ENCODE peak calls at places on chromosomes 1 and 21, in seven cellular contexts. G, E, Y, F, Q, I and M are unnamed samples.
A peak's percentile ranks its signal among the peaks of the same experiment; 100 is the strongest.

GRCh38 chr1:192627901-192628300 is 8.0 kb upstream of the RGS13 start:
- DNase-seq in I (no peak), Q (no peak), G (no peak), E (no peak), Y (no peak), F (no peak), M (no peak)

GRCh38 chr1:204408074-204408507 is 3.5 kb downstream of the PPP1R15B start:
- DNase-seq in Q (no peak), E (peak; percentile 73), Y (peak; percentile 54), I (peak; percentile 45), F (peak; percentile 87), G (no peak), M (no peak)

GRCh38 chr1:233412812-233413211 is 85.3 kb downstream of the MAP3K21 start:
- DNase-seq in I (no peak), Y (no peak), F (no peak), Q (no peak), E (no peak), G (no peak), M (no peak)

GRCh38 chr1:91651671-91652071 is 151.0 kb downstream of the CDC7 start:
- DNase-seq in I (peak; percentile 40), E (no peak), Q (peak; percentile 57), F (peak; percentile 42), Y (peak; percentile 46), G (no peak), M (no peak)

GRCh38 chr21:41529769-41530168 is 21.8 kb upstream of the TMPRSS2 start:
- DNase-seq in F (no peak), Q (no peak), G (no peak), I (no peak), E (no peak), Y (no peak), M (no peak)

GRCh38 chr21:14900611-14901010 is 164.2 kb downstream of the NRIP1 start:
- DNase-seq in I (no peak), Q (no peak), F (peak; percentile 47), Y (no peak), E (no peak), G (no peak), M (no peak)

GRCh38 chr1:224684920-224685547 is 68.9 kb downstream of the CNIH3 start:
- DNase-seq in Q (no peak), Y (no peak), F (no peak), G (no peak), I (no peak), E (no peak), M (no peak)

GRCh38 chr1:7785108-7785507 is 1.0 kb downstream of the PER3 start:
- DNase-seq in I (no peak), Q (no peak), Y (no peak), F (no peak), E (no peak), G (peak; percentile 43), M (no peak)

GRCh38 chr1:202247837-202248795 is 54.5 kb downstream of the LGR6 start:
- DNase-seq in I (no peak), Q (no peak), F (no peak), Y (no peak), E (peak; percentile 15), G (no peak), M (no peak)

GRCh38 chr1:228364068-228364705 is 42.4 kb downstream of the TRIM11 start:
- DNase-seq in E (peak; percentile 38), Y (no peak), I (no peak), G (no peak), F (no peak), Q (peak; percentile 12), M (no peak)

GRCh38 chr1:97277891-97278662 is 556.5 kb downstream of the PTBP2 start:
- DNase-seq in Y (no peak), Q (no peak), G (no peak), I (no peak), F (peak; percentile 65), E (no peak), M (no peak)

GRCh38 chr1:86666368-86666767 is 38.0 kb upstream of the SH3GLB1 start:
- DNase-seq in E (no peak), F (no peak), Y (no peak), I (no peak), G (no peak), Q (no peak), M (no peak)

GRCh38 chr1:168945870-168946269 is 160.6 kb upstream of the ATP1B1 start:
- DNase-seq in I (no peak), Q (no peak), Y (no peak), E (peak; percentile 60), G (no peak), F (no peak), M (no peak)

GRCh38 chr1:215637041-215637573 is 70.0 kb downstream of the KCTD3 start:
- DNase-seq in F (peak; percentile 92), Y (no peak), G (no peak), Q (no peak), I (peak; percentile 9), E (no peak), M (no peak)

GRCh38 chr21:38380391-38381137 is 117.7 kb downstream of the ERG start:
- DNase-seq in Q (no peak), F (peak; percentile 51), G (no peak), I (no peak), Y (no peak), E (no peak), M (no peak)

GRCh38 chr1:106755682-106756406 is 300.6 kb upstream of the PRMT6 start:
- DNase-seq in Q (no peak), G (no peak), E (no peak), I (no peak), F (peak; percentile 86), Y (no peak), M (no peak)

GRCh38 chr21:33214056-33214455 is 15.7 kb upstream of the IFNAR2 start:
- DNase-seq in Y (no peak), Q (no peak), E (no peak), I (no peak), F (no peak), G (no peak), M (no peak)

GRCh38 chr1:186442651-186443114 is 18.2 kb downstream of the PDC start:
- DNase-seq in I (no peak), E (no peak), Y (no peak), Q (no peak), G (no peak), F (peak; percentile 56), M (no peak)

GRCh38 chr1:111406325-111406768 is 21.2 kb downstream of the OVGP1 start:
- DNase-seq in I (no peak), F (peak; percentile 51), E (no peak), Y (no peak), Q (peak; percentile 56), G (no peak), M (no peak)

GRCh38 chr1:159921700-159922498 is 3.4 kb downstream of the TAGLN2 start:
- DNase-seq in Y (peak; percentile 73), I (no peak), E (no peak), G (no peak), Q (no peak), F (no peak), M (no peak)

GRCh38 chr21:15849925-15850324 is 120.1 kb downstream of the USP25 start:
- DNase-seq in F (no peak), E (no peak), Y (no peak), G (no peak), I (no peak), Q (no peak), M (no peak)

GRCh38 chr1:206751891-206752290 is 18.7 kb upstream of the IL19 start:
- DNase-seq in I (no peak), G (no peak), Q (no peak), Y (no peak), E (no peak), F (no peak), M (no peak)

GRCh38 chr1:184497962-184498723 is 111.3 kb downstream of the C1orf21 start:
- DNase-seq in F (no peak), I (no peak), Y (no peak), G (no peak), Q (no peak), E (no peak), M (no peak)

GRCh38 chr1:165827199-165828102 is at the start of gene UCK2:
- DNase-seq in F (peak; percentile 94), G (peak; percentile 90), Q (peak; percentile 89), E (peak; percentile 81), Y (peak; percentile 91), I (peak; percentile 11), M (no peak)

GRCh38 chr1:220881918-220882891 is 3.0 kb downstream of the HLX start:
- DNase-seq in I (no peak), G (no peak), F (peak; percentile 67), Q (peak; percentile 59), Y (no peak), E (no peak), M (no peak)

GRCh38 chr1:152566681-152567080 is at the start of gene LCE3E:
- DNase-seq in F (no peak), G (no peak), Y (no peak), E (no peak), I (no peak), Q (no peak), M (no peak)
- H3K9me3 ChIP-seq in F (peaks cover 26% of the 10 kb centered on the region), G (peaks cover 3% of the 10 kb centered on the region), Y (no peaks in the 10 kb centered on the region), E (peaks cover 19% of the 10 kb centered on the region), I (peaks cover 4% of the 10 kb centered on the region), Q (peaks cover 6% of the 10 kb centered on the region), M (peaks cover 5% of the 10 kb centered on the region)

DNA sequence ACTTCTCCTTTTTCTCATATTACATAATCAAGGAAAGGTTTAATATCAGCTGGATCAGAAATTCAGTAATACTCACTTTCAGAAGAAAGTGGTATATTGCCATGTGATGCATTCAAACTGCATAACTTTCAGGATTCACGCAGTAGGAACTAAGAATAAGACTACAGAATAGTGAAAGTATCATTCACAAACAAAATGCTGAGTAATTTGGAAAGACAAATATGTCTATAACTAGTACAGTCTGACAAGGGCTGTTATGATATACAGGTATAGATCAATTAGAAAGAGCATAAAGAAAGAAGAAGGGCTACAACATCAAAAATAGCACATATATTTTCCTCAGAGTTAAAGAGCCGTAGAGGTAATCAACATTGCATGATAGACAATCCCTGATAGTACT is 871.5 kb upstream of the TMPRSS15 start:
- DNase-seq in G (no peak), Q (no peak), I (no peak), Y (no peak), E (no peak), F (no peak), M (no peak)
- H3K9me3 ChIP-seq in G (no peaks in the 10 kb centered on the region), Q (no peaks in the 10 kb centered on the region), I (no peaks in the 10 kb centered on the region), Y (no peaks in the 10 kb centered on the region), E (no peaks in the 10 kb centered on the region), F (no peaks in the 10 kb centered on the region), M (no peaks in the 10 kb centered on the region)

DNA sequence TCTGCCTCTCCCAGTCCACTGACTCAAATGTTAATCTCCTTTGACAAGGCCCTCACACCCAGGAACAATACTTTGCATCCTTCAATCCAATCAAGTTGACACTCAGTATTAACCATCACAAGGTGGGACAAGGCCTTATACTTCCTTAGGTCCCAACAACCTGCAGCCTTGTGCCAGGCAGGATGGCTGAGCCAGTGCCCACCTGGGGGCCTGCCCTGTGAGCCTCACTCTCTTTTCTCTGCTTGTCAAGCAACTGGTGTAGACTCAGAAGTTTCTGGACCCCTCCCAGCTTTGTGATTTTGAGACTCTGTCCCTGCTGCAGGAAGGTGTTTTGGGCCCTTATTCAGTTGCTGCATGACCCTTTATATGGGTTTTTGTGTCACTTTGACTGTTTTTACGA is 310.0 kb upstream of the C1orf174 start:
- DNase-seq in I (no peak), G (no peak), Q (no peak), F (no peak), E (no peak), Y (no peak), M (no peak)
- H3K9me3 ChIP-seq in I (no peaks in the 10 kb centered on the region), G (no peaks in the 10 kb centered on the region), Q (peaks cover 9% of the 10 kb centered on the region), F (peaks cover 5% of the 10 kb centered on the region), E (peaks cover 7% of the 10 kb centered on the region), Y (no peaks in the 10 kb centered on the region), M (peaks cover 11% of the 10 kb centered on the region)

DNA sequence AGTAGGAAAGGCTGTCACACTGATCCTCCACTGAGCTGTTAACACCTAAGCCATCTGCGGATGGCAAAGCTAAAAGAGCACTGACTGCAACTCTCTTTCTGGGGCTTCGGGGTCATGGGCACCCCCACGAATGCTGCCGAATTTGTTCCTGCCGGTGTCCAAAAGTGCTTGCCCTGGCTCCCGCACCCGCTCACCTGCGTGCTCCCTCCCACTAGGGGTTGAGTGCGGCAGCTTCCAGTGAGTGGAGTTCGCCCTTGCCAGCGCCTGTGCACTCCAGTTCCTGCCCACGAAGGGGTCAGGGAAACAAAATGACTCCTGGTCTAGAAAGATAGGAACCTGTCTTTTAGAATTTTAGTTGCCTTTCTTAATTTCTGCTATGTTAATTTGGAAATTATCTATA is 78.7 kb downstream of the IFI44 start:
- DNase-seq in Q (no peak), I (no peak), Y (no peak), E (no peak), F (no peak), G (no peak), M (no peak)
- H3K9me3 ChIP-seq in Q (no peaks in the 10 kb centered on the region), I (no peaks in the 10 kb centered on the region), Y (peaks cover 3% of the 10 kb centered on the region), E (no peaks in the 10 kb centered on the region), F (no peaks in the 10 kb centered on the region), G (no peaks in the 10 kb centered on the region), M (no peaks in the 10 kb centered on the region)